ENCODE peak calls at places on chromosomes 13 and 19, in nine cellular contexts. K is ureter, S is GOT3, G is suprapubic skin, V is fibroblast of the aortic adventitia, L is uterus, Q is NCI-H1105, B is mesothelial cell of epicardium, N is left cardiac atrium. D is an unnamed sample.

GRCh38 chr13:49791753-49792549 is 531 bp downstream of the KPNA3 start:
- DNase-seq in S (no peak), V (peak; percentile 45), K (peak; percentile 59), B (peak; percentile 67), N (peak; percentile 53), L (peak; percentile 34), G (no peak), Q (peak; percentile 8), D (no peak)

GRCh38 chr19:8079988-8080387 is 27.4 kb downstream of the CCL25 start:
- DNase-seq in Q (no peak), S (no peak), G (no peak), L (no peak), N (no peak), K (no peak), V (no peak), B (no peak), D (no peak)

GRCh38 chr13:28037399-28037798 is 48.9 kb upstream of the URAD start:
- DNase-seq in N (no peak), L (no peak), V (peak; percentile 4), S (no peak), G (no peak), Q (no peak), K (no peak), B (no peak), D (no peak)

GRCh38 chr19:5074418-5074817 is 105.5 kb downstream of the KDM4B start:
- DNase-seq in L (no peak), B (no peak), S (no peak), G (no peak), Q (no peak), N (no peak), V (no peak), K (no peak), D (no peak)

GRCh38 chr19:20662421-20663105 is 1.2 kb upstream of the ZNF626 start:
- DNase-seq in K (peak; percentile 52), B (no peak), S (no peak), V (no peak), N (no peak), Q (peak; percentile 58), L (no peak), G (no peak), D (no peak)

GRCh38 chr19:1935484-1936208 is 5.3 kb upstream of the CSNK1G2 start:
- DNase-seq in V (peak; percentile 43), B (no peak), L (no peak), N (peak; percentile 52), K (no peak), G (no peak), Q (no peak), S (no peak), D (no peak)

GRCh38 chr13:33251131-33251629 is 34.4 kb downstream of the STARD13 start:
- DNase-seq in N (peak; percentile 35), G (no peak), K (no peak), L (peak; percentile 66), Q (no peak), B (no peak), S (no peak), V (peak; percentile 95), D (no peak)

GRCh38 chr19:15810335-15810734 is 5.1 kb downstream of the OR10H1 start:
- DNase-seq in G (no peak), Q (no peak), K (no peak), S (no peak), B (no peak), N (no peak), L (no peak), V (no peak), D (no peak)

GRCh38 chr13:76296751-76297150 is 589.5 kb downstream of the KCTD12 start:
- DNase-seq in G (no peak), B (no peak), K (no peak), L (no peak), V (no peak), S (no peak), Q (no peak), N (no peak), D (no peak)

GRCh38 chr13:25232937-25233515 is 54.3 kb downstream of the MTMR6 start:
- DNase-seq in Q (no peak), S (no peak), L (no peak), N (no peak), K (no peak), V (peak; percentile 38), G (no peak), B (no peak), D (no peak)

GRCh38 chr13:68304287-68304893 is 1074.3 kb upstream of the PCDH9 start:
- DNase-seq in L (no peak), N (no peak), G (no peak), K (no peak), B (no peak), Q (no peak), S (no peak), V (no peak), D (no peak)

GRCh38 chr13:53342623-53343022 is 314.0 kb downstream of the OLFM4 start:
- DNase-seq in K (no peak), B (no peak), V (no peak), N (no peak), L (no peak), Q (no peak), S (no peak), G (no peak), D (no peak)

GRCh38 chr19:8567522-8568172 is 9.6 kb downstream of the MYO1F start:
- DNase-seq in L (no peak), G (no peak), B (no peak), Q (no peak), N (peak; percentile 47), V (no peak), S (no peak), K (no peak), D (peak; percentile 45)

GRCh38 chr19:6423499-6424189 is 967 bp downstream of the KHSRP start:
- DNase-seq in G (no peak), L (peak; percentile 21), B (no peak), S (no peak), K (no peak), Q (no peak), V (peak; percentile 40), N (peak; percentile 58), D (no peak)

GRCh38 chr19:7013678-7014077 is 7.6 kb downstream of the MBD3L2B start:
- DNase-seq in V (no peak), N (no peak), K (no peak), L (no peak), S (no peak), G (no peak), Q (no peak), B (no peak), D (no peak)

GRCh38 chr19:2538096-2538757 is 62.3 kb downstream of the GADD45B start:
- DNase-seq in B (no peak), Q (no peak), G (no peak), L (no peak), V (no peak), N (no peak), K (no peak), S (no peak), D (no peak)

GRCh38 chr19:18610245-18610555 is 2.5 kb upstream of the TMEM59L start:
- DNase-seq in Q (no peak), K (no peak), B (no peak), G (no peak), S (no peak), N (no peak), V (no peak), L (no peak), D (no peak)

GRCh38 chr19:1221141-1221903 is 15.7 kb downstream of the STK11 start:
- DNase-seq in V (peak; percentile 51), K (no peak), N (peak; percentile 83), B (no peak), Q (no peak), G (no peak), L (peak; percentile 48), S (no peak), D (peak; percentile 89)

GRCh38 chr19:15087182-15087581 is 5.2 kb downstream of the OR1I1 start:
- DNase-seq in B (no peak), V (no peak), N (no peak), K (no peak), S (no peak), L (no peak), G (no peak), Q (no peak), D (no peak)

GRCh38 chr13:39159393-39159792 is 121.1 kb downstream of the NHLRC3 start:
- DNase-seq in K (no peak), Q (peak; percentile 76), V (no peak), N (no peak), B (no peak), L (no peak), S (no peak), G (no peak), D (no peak)